ENCODE peak calls at places on chromosome 19, in seven cellular contexts. M is heart left ventricle, L is AG08395, E is HCEC 1CT, R is pulmonary artery endothelial cell, I is HEK293T, N is activated T-cell treated with anti-CD3 and anti-CD28 coated beads for 1 hour. Z is an unnamed sample.

GRCh38 chr19:35260694-35261304 is 8.0 kb upstream of the USF2 start:
- DNase-seq in M (no peak), L (no peak), E (no peak), R (no peak), I (no peak), N (no peak), Z (no peak)

GRCh38 chr19:14218615-14219330 is 12.8 kb upstream of the ADGRL1 start:
- DNase-seq in M (no peak), L (no peak), E (peak), R (no peak), I (no peak), N (no peak), Z (no peak)

GRCh38 chr19:56111601-56112312 is 9.3 kb downstream of the ZNF787 start:
- DNase-seq in M (peak), L (no peak), E (no peak), R (no peak), I (no peak), N (peak), Z (peak)

GRCh38 chr19:5563941-5564612 is 3.7 kb downstream of the TINCR start:
- DNase-seq in M (no peak), L (peak), E (no peak), R (no peak), I (no peak), N (no peak), Z (no peak)

GRCh38 chr19:21519488-21519887 is 14.1 kb downstream of the ZNF429 start:
- DNase-seq in M (no peak), L (no peak), E (no peak), R (no peak), I (no peak), N (no peak), Z (no peak)

GRCh38 chr19:10871711-10872550 is 578 bp downstream of the CARM1 start:
- DNase-seq in M (peak), L (no peak), E (no peak), R (no peak), I (no peak), N (peak), Z (no peak)

GRCh38 chr19:29285878-29286277 is 72.9 kb upstream of the UQCRFS1 start:
- DNase-seq in M (no peak), L (no peak), E (no peak), R (no peak), I (peak), N (no peak), Z (no peak)

GRCh38 chr19:246551-246950 is 44.7 kb downstream of the PLPP2 start:
- DNase-seq in M (peak), L (no peak), E (no peak), R (no peak), I (no peak), N (no peak), Z (no peak)

GRCh38 chr19:15305582-15306334 is 26.6 kb downstream of the BRD4 start:
- DNase-seq in M (no peak), L (no peak), E (no peak), R (no peak), I (no peak), N (no peak), Z (no peak)

GRCh38 chr19:5287066-5287465 is 53.5 kb downstream of the PTPRS start:
- DNase-seq in M (no peak), L (no peak), E (no peak), R (no peak), I (no peak), N (no peak), Z (no peak)

GRCh38 chr19:33622505-33622808 is 704 bp downstream of the CHST8 start:
- DNase-seq in M (no peak), L (no peak), E (no peak), R (no peak), I (peak), N (no peak), Z (no peak)

GRCh38 chr19:16369664-16370576 is 45.3 kb downstream of the KLF2 start:
- DNase-seq in M (no peak), L (no peak), E (no peak), R (no peak), I (no peak), N (peak), Z (no peak)

GRCh38 chr19:8500158-8500557 is 2.3 kb downstream of the PRAM1 start:
- DNase-seq in M (no peak), L (no peak), E (no peak), R (no peak), I (no peak), N (no peak), Z (no peak)

GRCh38 chr19:35671818-35672217 is 5.5 kb downstream of the UPK1A start:
- DNase-seq in M (no peak), L (no peak), E (no peak), R (no peak), I (no peak), N (no peak), Z (no peak)

GRCh38 chr19:14434543-14435319 is 1.6 kb downstream of the PKN1 start:
- DNase-seq in M (peak), L (peak), E (peak), R (peak), I (no peak), N (no peak), Z (no peak)

GRCh38 chr19:39416626-39417120 is 4.2 kb downstream of the PLEKHG2 start:
- DNase-seq in M (no peak), L (no peak), E (no peak), R (no peak), I (no peak), N (no peak), Z (no peak)

GRCh38 chr19:31500540-31500830 is 151.2 kb upstream of the TSHZ3 start:
- DNase-seq in M (no peak), L (no peak), E (no peak), R (no peak), I (no peak), N (no peak), Z (no peak)

Z was measured in GM12864.